ENCODE peak calls at places on chromosome 22, in nine cellular contexts. X, M, F, I, K, T, L, S and Z are unnamed samples.

GRCh38 chr22:41003041-41003440 is 51.9 kb downstream of the RBX1 start:
- DNase-seq in X (no peak), M (no peak), F (no peak), I (no peak), K (no peak), T (no peak), L (no peak), S (no peak), Z (no peak)

GRCh38 chr22:41722496-41722895 is 23.2 kb downstream of the MEI1 start:
- DNase-seq in X (no peak), M (no peak), F (no peak), I (no peak), K (no peak), T (no peak), L (no peak), S (no peak), Z (no peak)

GRCh38 chr22:23042179-23042578 is 28.1 kb upstream of the GNAZ start:
- DNase-seq in X (no peak), M (no peak), F (no peak), I (no peak), K (no peak), T (no peak), L (no peak), S (no peak), Z (no peak)

GRCh38 chr22:32803020-32803758 is 1.7 kb downstream of the TIMP3 start:
- DNase-seq in X (no peak), M (peak), F (no peak), I (no peak), K (no peak), T (peak), L (no peak), S (no peak), Z (no peak)

GRCh38 chr22:28931844-28932561 is 48.6 kb downstream of the ZNRF3 start:
- DNase-seq in X (no peak), M (no peak), F (no peak), I (no peak), K (no peak), T (no peak), L (no peak), S (no peak), Z (no peak)

GRCh38 chr22:36298118-36298517 is 45.2 kb downstream of the APOL1 start:
- DNase-seq in X (no peak), M (no peak), F (no peak), I (no peak), K (peak), T (no peak), L (no peak), S (no peak), Z (no peak)

GRCh38 chr22:45211435-45211834 is 29.3 kb downstream of the KIAA0930 start:
- DNase-seq in X (no peak), M (no peak), F (no peak), I (no peak), K (peak), T (no peak), L (no peak), S (no peak), Z (peak)

GRCh38 chr22:49097966-49098365 is 729.7 kb downstream of the BRD1 start:
- DNase-seq in X (no peak), M (no peak), F (no peak), I (no peak), K (peak), T (no peak), L (no peak), S (no peak), Z (no peak)

GRCh38 chr22:46574438-46574992 is 37.1 kb upstream of the CELSR1 start:
- DNase-seq in X (no peak), M (peak), F (peak), I (peak), K (peak), T (no peak), L (no peak), S (no peak), Z (no peak)

GRCh38 chr22:35766654-35767580 is 49.2 kb downstream of the APOL5 start:
- DNase-seq in X (peak), M (peak), F (no peak), I (no peak), K (no peak), T (peak), L (no peak), S (no peak), Z (no peak)

DNA sequence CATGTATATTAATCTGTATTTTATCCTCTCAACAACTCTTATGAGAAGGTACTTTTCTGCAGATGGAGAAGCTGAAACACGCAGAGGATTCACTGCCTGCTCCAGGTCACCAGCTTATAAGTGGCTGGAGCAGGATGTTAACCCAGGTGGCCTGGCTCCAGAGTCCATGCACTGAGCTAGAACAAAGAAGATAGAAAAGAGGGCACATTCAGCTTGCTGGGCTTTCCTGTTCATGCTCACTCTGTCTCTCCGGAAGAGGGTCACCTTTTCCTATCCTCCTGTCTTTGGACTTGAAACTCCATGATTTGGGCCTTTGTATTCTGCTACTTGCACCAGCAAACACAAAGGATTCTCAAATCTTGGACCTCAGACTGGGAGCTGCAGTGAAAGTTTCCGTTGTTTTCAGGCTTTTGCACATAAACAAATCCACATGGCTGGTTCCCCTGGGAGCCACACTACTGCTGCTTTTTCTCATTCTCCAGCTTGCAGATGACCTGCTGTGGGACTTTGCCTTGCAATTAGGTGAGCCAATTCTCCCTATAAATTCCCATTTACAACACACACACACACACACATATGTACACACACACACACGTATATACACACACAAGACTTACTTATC is 117.3 kb upstream of the GRK3 start:
- DNase-seq in X (no peak), M (no peak), F (no peak), I (no peak), K (no peak), T (no peak), L (no peak), S (peak), Z (no peak)
- H3K4me3 ChIP-seq in X (no peak), M (no peak), F (no peak), I (no peak), K (no peak), T (no peak), L (peak), S (peak), Z (no peak)

DNA sequence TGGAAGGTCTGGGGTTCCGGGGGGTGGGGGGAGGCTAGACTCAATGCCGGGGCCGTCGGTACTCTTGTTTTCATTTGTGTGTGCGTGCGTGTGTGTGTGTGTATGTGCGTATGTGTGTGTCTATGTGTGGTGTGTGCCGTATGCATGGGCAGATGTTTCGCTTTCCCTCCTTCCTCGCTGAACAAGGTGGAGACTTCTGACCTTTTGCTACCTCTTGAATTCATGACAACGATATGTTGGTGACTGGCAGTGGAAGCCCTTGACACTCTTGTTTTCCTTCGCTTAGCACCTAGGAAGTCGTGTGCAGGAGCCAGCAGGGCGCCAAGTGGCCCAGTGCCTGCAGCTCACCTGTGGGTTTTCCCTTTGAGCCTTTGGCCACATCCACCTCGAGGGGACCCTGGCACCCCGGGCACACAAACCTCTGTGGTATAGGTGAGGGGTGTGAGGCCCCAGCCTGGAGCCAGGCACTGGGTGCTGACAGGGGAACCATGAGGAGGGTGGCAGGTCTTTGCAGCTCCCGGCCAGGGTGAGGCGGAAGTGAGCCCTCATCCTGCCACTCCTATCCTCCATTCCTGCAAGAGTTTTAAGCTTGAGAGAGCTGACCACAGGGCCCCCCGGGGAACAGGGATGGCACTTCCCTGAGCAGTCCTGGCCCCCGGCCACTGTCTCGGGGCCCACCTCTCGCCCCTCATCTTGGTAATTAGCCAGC is 19.3 kb upstream of the TMEM191C start:
- DNase-seq in X (no peak), M (peak), F (peak), I (no peak), K (peak), T (no peak), L (no peak), S (no peak), Z (no peak)
- TF ChIP-seq CTCF in X (peak), M (peak), F (no peak), I (no peak), K (no peak), T (peak), L (no peak), S (peak), Z (no peak)

DNA sequence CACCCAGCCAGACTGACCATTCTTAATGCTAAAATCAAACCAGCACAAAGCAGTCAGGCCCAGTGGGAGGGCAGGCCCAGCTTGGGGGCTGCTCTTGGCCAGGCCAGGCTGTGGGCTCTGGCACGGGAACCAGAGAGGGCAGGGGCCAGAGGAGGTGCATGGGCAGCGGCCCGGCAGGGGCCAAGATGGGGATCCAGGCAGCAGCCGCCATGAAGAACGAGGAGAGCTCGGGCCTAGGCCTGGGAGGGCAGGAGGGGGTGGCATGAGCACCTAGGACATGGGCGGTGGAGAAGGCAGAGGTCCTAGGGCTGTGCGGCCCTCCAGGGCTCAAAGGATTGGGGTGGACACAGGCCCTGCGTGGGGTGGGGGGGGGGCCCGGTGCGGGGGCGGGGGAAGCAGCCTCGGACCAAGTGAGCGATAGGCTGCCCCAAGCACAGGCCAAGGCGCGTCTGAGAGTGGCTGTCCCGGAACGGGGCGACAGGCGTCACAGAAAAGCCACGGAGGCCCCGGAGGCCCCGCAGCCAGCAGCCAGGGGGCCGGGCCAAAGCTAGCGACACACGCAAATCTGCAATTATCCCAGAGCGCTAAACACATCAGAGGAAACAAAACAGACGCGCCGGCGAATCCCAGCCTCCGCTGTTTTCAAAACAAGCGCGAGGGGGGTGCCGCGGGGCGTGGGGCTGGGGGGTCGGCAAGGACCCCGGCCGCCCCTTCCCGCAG is 8.3 kb downstream of the PLXNB2 start:
- DNase-seq in X (no peak), M (peak), F (no peak), I (no peak), K (no peak), T (no peak), L (no peak), S (no peak), Z (no peak)
- H3K4me3 ChIP-seq in X (no peak), M (peak), F (peak), I (peak), K (peak), T (no peak), L (peak), S (peak), Z (no peak)

GRCh38 chr22:39349967-39350802 is at the start of gene SYNGR1:
- DNase-seq in X (no peak), M (peak), F (peak), I (no peak), K (peak), T (no peak), L (no peak), S (peak), Z (peak)
- TF ChIP-seq CTCF in X (no peak), M (peak), F (no peak), I (no peak), K (no peak), T (no peak), L (no peak), S (no peak), Z (no peak)

GRCh38 chr22:42993651-42994275 is 21.2 kb downstream of the PACSIN2 start:
- DNase-seq in X (peak), M (no peak), F (no peak), I (no peak), K (no peak), T (peak), L (no peak), S (no peak), Z (peak)
- H3K4me3 ChIP-seq in X (no peak), M (no peak), F (peak), I (no peak), K (no peak), T (no peak), L (no peak), S (no peak), Z (no peak)